ENCODE peak calls at places on chromosomes 12 and 14, in eight cellular contexts. C is psoas muscle; F is CD4-positive, alpha-beta T cell; Z is dorsolateral prefrontal cortex; A is H1; W is left lung; S is endodermal cell; L is breast epithelium. T is an unnamed sample.

GRCh38 chr12:52331833-52332232 is 10.6 kb upstream of the KRT83 start:
- DNase-seq in C (no peak), F (no peak), Z (no peak), A (no peak), W (no peak), S (no peak), L (no peak), T (no peak)

GRCh38 chr14:52937869-52938268 is 13.0 kb downstream of the FERMT2 start:
- DNase-seq in C (no peak), F (no peak), Z (no peak), A (no peak), W (no peak), S (no peak), L (no peak), T (no peak)

GRCh38 chr12:21819236-21819635 is 44.7 kb upstream of the KCNJ8 start:
- DNase-seq in C (no peak), F (no peak), Z (no peak), A (no peak), W (no peak), S (no peak), L (no peak), T (no peak)

GRCh38 chr14:55125403-55125802 is 3.6 kb upstream of the LGALS3 start:
- DNase-seq in C (no peak), F (no peak), Z (no peak), A (no peak), W (peak; percentile 77), S (no peak), L (no peak), T (no peak)

GRCh38 chr12:88111074-88111652 is 30.7 kb downstream of the CEP290 start:
- DNase-seq in C (no peak), F (no peak), Z (no peak), A (no peak), W (no peak), S (no peak), L (no peak), T (no peak)

GRCh38 chr12:130826151-130826801 is 12.8 kb downstream of the STX2 start:
- DNase-seq in C (peak; percentile 40), F (peak; percentile 70), Z (no peak), A (peak; percentile 96), W (no peak), S (peak; percentile 96), L (no peak), T (no peak)

GRCh38 chr12:34393086-34393820 is 371.0 kb downstream of the ALG10 start:
- DNase-seq in C (peak; percentile 7), F (no peak), Z (no peak), A (no peak), W (peak; percentile 15), S (peak; percentile 30), L (no peak), T (no peak)

GRCh38 chr12:67449591-67450052 is 180.5 kb downstream of the CAND1 start:
- DNase-seq in C (no peak), F (no peak), Z (no peak), A (no peak), W (no peak), S (no peak), L (no peak), T (no peak)

GRCh38 chr14:74841230-74842207 is 34.4 kb downstream of the PROX2 start:
- DNase-seq in C (no peak), F (no peak), Z (no peak), A (no peak), W (no peak), S (no peak), L (no peak), T (no peak)

GRCh38 chr12:116426391-116427136 is 132.6 kb upstream of the MAP1LC3B2 start:
- DNase-seq in C (peak; percentile 73), F (no peak), Z (no peak), A (peak; percentile 62), W (peak; percentile 43), S (peak; percentile 99), L (no peak), T (no peak)

GRCh38 chr14:71414631-71415403 is 507.6 kb downstream of the PCNX1 start:
- DNase-seq in C (no peak), F (no peak), Z (no peak), A (no peak), W (no peak), S (no peak), L (no peak), T (no peak)

GRCh38 chr14:101851716-101852395 is 90.3 kb downstream of the PPP2R5C start:
- DNase-seq in C (no peak), F (no peak), Z (no peak), A (no peak), W (no peak), S (no peak), L (no peak), T (no peak)

GRCh38 chr12:52197371-52198231 is 5.8 kb upstream of the KRT80 start:
- DNase-seq in C (peak; percentile 49), F (no peak), Z (peak; percentile 74), A (no peak), W (peak; percentile 74), S (no peak), L (no peak), T (no peak)

GRCh38 chr12:113897406-113897805 is 68.7 kb downstream of the RBM19 start:
- DNase-seq in C (no peak), F (no peak), Z (no peak), A (no peak), W (no peak), S (no peak), L (no peak), T (no peak)

GRCh38 chr12:113900711-113901110 is 65.4 kb downstream of the RBM19 start:
- DNase-seq in C (no peak), F (no peak), Z (no peak), A (no peak), W (no peak), S (no peak), L (no peak), T (no peak)

GRCh38 chr12:113898466-113898865 is 67.7 kb downstream of the RBM19 start:
- DNase-seq in C (no peak), F (no peak), Z (no peak), A (no peak), W (no peak), S (no peak), L (no peak), T (no peak)

GRCh38 chr12:113899042-113899843 is 66.9 kb downstream of the RBM19 start:
- DNase-seq in C (no peak), F (no peak), Z (no peak), A (no peak), W (no peak), S (peak; percentile 48), L (no peak), T (no peak)

DNA sequence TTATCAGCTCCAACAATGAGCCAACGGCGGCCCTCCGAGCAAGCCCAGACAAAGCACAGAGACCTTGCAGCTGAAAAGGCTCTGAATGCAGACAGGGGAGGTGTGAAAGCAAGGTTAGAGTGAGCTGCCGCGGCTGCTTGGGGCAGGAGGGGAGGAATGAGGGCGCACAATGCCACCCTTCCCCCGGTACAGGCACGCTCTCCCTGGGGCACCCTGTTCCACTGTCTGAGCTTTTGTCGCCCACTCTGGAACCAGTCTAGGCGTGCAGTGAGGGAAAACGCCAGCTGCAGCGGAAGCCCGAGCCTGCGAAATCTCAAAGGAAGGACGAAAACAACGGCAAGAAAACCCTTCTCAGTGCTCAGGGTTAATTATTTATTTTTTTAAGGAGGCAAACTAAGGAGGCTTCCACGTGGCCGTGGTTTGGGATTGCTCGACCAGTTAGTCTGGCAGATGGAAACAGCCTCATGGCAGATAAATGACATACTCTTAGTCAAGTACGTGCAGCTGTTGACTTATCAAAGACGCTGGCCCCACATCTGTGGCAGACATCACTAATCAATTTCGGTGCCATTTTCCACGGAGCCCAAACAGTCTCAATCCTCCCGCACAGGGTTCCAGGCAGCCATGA is 66.2 kb downstream of the RBM19 start:
- DNase-seq in C (no peak), F (no peak), Z (no peak), A (no peak), W (no peak), S (peak; percentile 89), L (no peak), T (no peak)
- H3K27ac ChIP-seq in C (no peak overlapping the region), F (no peak overlapping the region), Z (peak overlapping the region; percentile 11), A (no peak overlapping the region), W (no peak overlapping the region), S (peak overlapping the region; percentile 92), L (peak overlapping the region; percentile 38), T (no peak overlapping the region)

DNA sequence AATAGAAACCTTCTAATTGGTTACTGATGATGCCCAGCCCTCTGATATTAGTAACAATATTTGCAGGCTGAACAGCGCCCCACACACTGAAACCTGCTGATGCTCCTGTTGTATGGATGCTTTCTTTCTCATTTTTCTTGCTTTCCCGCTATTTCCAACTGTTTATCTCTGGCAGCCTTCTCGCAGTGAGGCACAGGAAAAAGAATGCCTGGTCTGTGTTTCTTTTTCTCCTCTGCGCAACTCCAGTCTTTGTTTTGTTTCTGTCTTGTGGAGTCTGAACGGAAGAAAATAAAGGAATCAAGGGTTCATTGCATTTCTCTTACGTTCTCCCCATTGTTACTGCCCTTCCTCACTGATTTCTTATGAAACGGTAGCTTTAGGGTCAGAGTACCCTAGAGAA is 451.2 kb downstream of the EGLN3 start:
- DNase-seq in C (no peak), F (no peak), Z (no peak), A (no peak), W (no peak), S (no peak), L (no peak), T (no peak)
- H3K27ac ChIP-seq in C (no peak overlapping the region), F (no peak overlapping the region), Z (no peak overlapping the region), A (no peak overlapping the region), W (no peak overlapping the region), S (peak overlapping the region; percentile 66), L (no peak overlapping the region), T (peak overlapping the region; percentile 31)

GRCh38 chr12:108691995-108692808 is 39.1 kb downstream of the CORO1C start:
- DNase-seq in C (peak; percentile 41), F (no peak), Z (peak; percentile 59), A (no peak), W (peak; percentile 70), S (peak; percentile 72), L (no peak), T (no peak)

GRCh38 chr12:108694812-108695278 is 36.5 kb downstream of the CORO1C start:
- DNase-seq in C (no peak), F (no peak), Z (no peak), A (no peak), W (no peak), S (no peak), L (no peak), T (no peak)

GRCh38 chr12:108691154-108691994 is 39.9 kb downstream of the CORO1C start:
- DNase-seq in C (peak; percentile 95), F (peak; percentile 52), Z (peak; percentile 76), A (peak; percentile 76), W (peak; percentile 93), S (peak; percentile 98), L (peak; percentile 94), T (peak; percentile 89)

GRCh38 chr12:108693186-108693585 is 38.1 kb downstream of the CORO1C start:
- DNase-seq in C (no peak), F (no peak), Z (no peak), A (no peak), W (no peak), S (no peak), L (no peak), T (no peak)

GRCh38 chr12:108693781-108694180 is 37.5 kb downstream of the CORO1C start:
- DNase-seq in C (no peak), F (no peak), Z (no peak), A (no peak), W (no peak), S (peak; percentile 75), L (no peak), T (no peak)
- H3K27ac ChIP-seq in C (peak overlapping the region; percentile 95), F (no peak overlapping the region), Z (peak overlapping the region; percentile 92), A (no peak overlapping the region), W (no peak overlapping the region), S (peak overlapping the region; percentile 100), L (peak overlapping the region; percentile 99), T (peak overlapping the region; percentile 27)

GRCh38 chr12:2323538-2324261 is 270.9 kb downstream of the CACNA1C start:
- DNase-seq in C (no peak), F (no peak), Z (no peak), A (no peak), W (no peak), S (no peak), L (no peak), T (no peak)
- H3K27ac ChIP-seq in C (peak overlapping the region; percentile 72), F (no peak overlapping the region), Z (peak overlapping the region; percentile 69), A (no peak overlapping the region), W (no peak overlapping the region), S (no peak overlapping the region), L (peak overlapping the region; percentile 52), T (no peak overlapping the region)

T was measured in caudate nucleus.